ENCODE peak calls at places on chromosomes 5 and 9, in four cellular contexts. Y is GM12865, V is neural progenitor cell, W is colonic mucosa. Q is an unnamed sample.

GRCh38 chr9:120571443-120572257 is 8.3 kb downstream of the CDK5RAP2 start:
- DNase-seq in Y (no peak), V (no peak), W (no peak), Q (no peak)

GRCh38 chr5:34009610-34010009 is 1.8 kb upstream of the AMACR start:
- DNase-seq in Y (no peak), V (no peak), W (no peak), Q (no peak)

GRCh38 chr5:116035123-116035522 is 2.9 kb downstream of the ARL14EPL start:
- DNase-seq in Y (no peak), V (no peak), W (no peak), Q (no peak)

GRCh38 chr5:25436452-25436851 is 791.7 kb upstream of the CDH10 start:
- DNase-seq in Y (no peak), V (no peak), W (no peak), Q (no peak)

GRCh38 chr9:69584746-69585145 is 87.4 kb downstream of the APBA1 start:
- DNase-seq in Y (no peak), V (no peak), W (no peak), Q (no peak)

GRCh38 chr5:173926359-173926758 is 38.2 kb downstream of the CPEB4 start:
- DNase-seq in Y (no peak), V (no peak), W (no peak), Q (no peak)

GRCh38 chr5:61327761-61328753 is 4.0 kb upstream of the ZSWIM6 start:
- DNase-seq in Y (peak), V (no peak), W (no peak), Q (no peak)

GRCh38 chr5:176180781-176181180 is 57.4 kb upstream of the SIMC1 start:
- DNase-seq in Y (no peak), V (no peak), W (no peak), Q (no peak)

GRCh38 chr9:122265265-122265900 is 701 bp downstream of the MRRF start:
- DNase-seq in Y (peak), V (no peak), W (peak), Q (peak)

GRCh38 chr5:130333089-130333488 is 428.8 kb downstream of the CHSY3 start:
- DNase-seq in Y (no peak), V (no peak), W (no peak), Q (no peak)

GRCh38 chr5:143258559-143259253 is 144.8 kb downstream of the NR3C1 start:
- DNase-seq in Y (no peak), V (no peak), W (no peak), Q (no peak)

GRCh38 chr9:116280529-116280928 is 126.9 kb downstream of the PAPPA start:
- DNase-seq in Y (no peak), V (no peak), W (no peak), Q (no peak)

GRCh38 chr9:82797539-82797938 is 265.4 kb downstream of the RASEF start:
- DNase-seq in Y (no peak), V (no peak), W (peak), Q (no peak)

GRCh38 chr5:131679911-131680310 is 44.9 kb upstream of the RAPGEF6 start:
- DNase-seq in Y (no peak), V (no peak), W (no peak), Q (no peak)

GRCh38 chr9:114505187-114506081 is at the start of gene WHRN:
- DNase-seq in Y (peak), V (peak), W (peak), Q (no peak)

GRCh38 chr9:7067169-7067568 is 309.4 kb downstream of the KDM4C start:
- DNase-seq in Y (no peak), V (no peak), W (no peak), Q (no peak)

GRCh38 chr9:134664446-134664845 is 22.8 kb downstream of the COL5A1 start:
- DNase-seq in Y (no peak), V (no peak), W (no peak), Q (no peak)

GRCh38 chr9:134663084-134663483 is 21.5 kb downstream of the COL5A1 start:
- DNase-seq in Y (no peak), V (no peak), W (no peak), Q (no peak)

GRCh38 chr9:134661791-134662142 is 20.2 kb downstream of the COL5A1 start:
- DNase-seq in Y (no peak), V (no peak), W (no peak), Q (no peak)

GRCh38 chr9:134662143-134662876 is 20.7 kb downstream of the COL5A1 start:
- DNase-seq in Y (no peak), V (no peak), W (peak), Q (no peak)

DNA sequence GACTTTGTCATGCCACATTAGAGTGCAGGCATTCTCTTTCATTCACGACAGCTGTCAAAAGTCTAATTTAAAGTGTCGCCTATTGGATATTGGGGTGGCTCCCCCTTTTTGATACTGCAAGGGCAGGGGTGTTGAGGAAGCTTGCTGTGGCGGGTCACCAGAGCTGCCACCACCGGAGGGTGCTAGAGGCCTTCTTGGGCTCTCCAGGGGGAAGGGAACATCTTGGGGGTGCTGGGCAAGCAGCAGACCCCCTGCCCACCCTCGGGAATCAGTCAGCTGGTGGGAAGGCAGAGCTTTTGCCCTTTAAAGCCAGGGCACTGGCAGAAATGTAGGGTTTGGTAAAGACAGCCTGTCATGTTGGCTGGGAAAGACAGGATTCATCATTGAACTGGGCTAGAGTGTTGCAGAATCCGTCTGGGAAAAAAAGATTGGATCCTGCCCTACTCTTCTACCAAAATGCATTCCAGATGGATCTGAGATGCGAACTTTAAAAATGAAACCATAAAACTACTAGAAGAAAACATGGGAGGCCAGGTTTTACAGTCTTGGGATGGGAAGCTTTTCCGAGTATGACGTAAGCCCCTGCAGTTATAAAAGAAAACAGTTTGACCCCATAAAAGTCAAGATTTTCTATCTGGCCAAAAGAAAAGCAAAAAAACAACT is 22.3 kb downstream of the COL5A1 start:
- DNase-seq in Y (no peak), V (no peak), W (no peak), Q (no peak)
- TF ChIP-seq CTCF in Y (no peak), V (peak), W (no peak), Q (no peak)

DNA sequence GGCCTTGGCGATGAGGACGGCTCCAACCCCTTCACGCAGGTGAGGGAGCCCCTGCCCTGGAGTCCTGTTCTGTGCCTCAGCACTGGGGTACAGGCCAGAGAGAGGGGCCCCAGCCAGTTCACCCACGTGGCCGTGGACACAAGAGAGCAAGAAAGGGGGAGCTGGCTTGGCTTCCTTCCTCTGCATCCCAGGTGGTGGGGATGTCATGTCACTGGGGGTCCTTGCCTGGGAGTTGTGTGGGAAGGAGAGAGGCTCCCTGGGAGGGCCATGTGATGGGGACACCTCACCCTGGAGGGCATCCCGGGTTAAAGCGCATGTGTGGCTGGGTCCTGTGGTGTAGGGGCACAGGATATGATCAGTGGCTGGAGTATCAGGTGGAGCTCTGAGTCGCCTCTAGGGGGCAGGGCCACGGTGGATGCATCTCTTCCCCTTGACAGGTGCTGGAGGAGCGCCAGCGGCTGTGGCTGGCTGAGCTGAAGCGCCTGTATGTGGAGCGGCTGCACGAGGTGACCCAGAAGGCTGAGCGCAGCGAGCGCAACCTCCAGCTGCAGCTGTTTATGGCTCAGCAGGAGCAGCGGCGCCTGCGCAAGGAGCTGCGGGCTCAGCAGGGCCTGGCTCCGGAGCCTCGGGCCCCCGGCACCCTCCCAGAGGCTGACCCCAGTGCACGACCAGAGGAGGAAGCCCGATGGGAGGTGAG is 7.5 kb downstream of the N4BP3 start:
- DNase-seq in Y (peak), V (peak), W (peak), Q (peak)
- H3K4me3 ChIP-seq in Y (no peak), V (no peak), W (peak), Q (no peak)

GRCh38 chr5:80656425-80656824 is 1.6 kb upstream of the DHFR start:
- DNase-seq in Y (no peak), V (no peak), W (no peak), Q (no peak)
- TF ChIP-seq CTCF in Y (peak), V (peak), W (no peak), Q (peak)

GRCh38 chr5:150000990-150001659 is 586 bp downstream of the HMGXB3 start:
- DNase-seq in Y (peak), V (peak), W (peak), Q (no peak)

GRCh38 chr5:150001660-150002493 is 1.3 kb downstream of the HMGXB3 start:
- DNase-seq in Y (peak), V (peak), W (peak), Q (peak)

GRCh38 chr5:149999866-150000260 is 591 bp downstream of the TIGD6 start:
- DNase-seq in Y (no peak), V (no peak), W (no peak), Q (no peak)

GRCh38 chr5:149999359-149999758 is 1.1 kb downstream of the TIGD6 start:
- DNase-seq in Y (peak), V (no peak), W (no peak), Q (no peak)

DNA sequence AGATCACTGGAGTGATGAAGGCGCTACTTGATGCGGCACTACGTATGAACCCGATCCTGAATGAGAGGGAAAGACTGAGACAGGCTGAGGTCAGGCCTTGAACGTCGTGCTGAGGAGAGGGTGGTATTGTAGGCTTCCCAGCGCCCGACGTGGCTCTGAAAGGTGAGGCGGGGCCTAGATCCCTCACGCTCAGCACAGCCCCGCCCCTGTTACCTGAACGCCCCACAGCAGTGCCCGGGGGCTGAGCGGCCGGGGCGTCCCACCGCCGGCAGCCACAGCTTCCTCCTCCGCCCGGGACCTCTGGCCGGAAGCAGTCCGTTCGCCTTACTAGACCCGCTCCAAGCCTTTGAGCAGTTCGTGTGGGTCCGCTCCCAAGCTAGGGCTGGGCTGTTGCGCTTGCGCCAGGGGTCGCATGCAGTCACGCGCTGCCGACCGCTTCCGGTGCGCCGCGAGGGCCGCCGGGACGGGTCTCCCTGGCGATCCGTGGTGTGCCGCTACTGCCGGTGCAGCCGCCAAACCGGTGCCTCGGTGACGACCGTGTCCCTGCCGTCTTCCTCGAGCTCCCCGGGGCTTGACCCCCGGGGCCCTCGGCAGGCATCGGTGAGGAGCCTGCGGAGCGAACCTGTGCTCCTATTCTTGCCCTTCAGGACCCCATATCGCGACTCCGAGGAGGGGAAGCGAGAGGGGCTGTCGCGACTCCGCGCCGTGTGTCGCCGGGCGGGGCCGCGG is at the start of the genes HMGXB3 and TIGD6:
- DNase-seq in Y (peak), V (peak), W (peak), Q (peak)
- H3K4me3 ChIP-seq in Y (peak), V (peak), W (peak), Q (peak)

GRCh38 chr9:4640027-4640426 is 22.1 kb upstream of the PLPP6 start:
- DNase-seq in Y (peak), V (peak), W (no peak), Q (no peak)
- TF ChIP-seq CTCF in Y (peak), V (peak), W (no peak), Q (peak)

Q was measured in GM12864.